ENCODE peak calls at places on chromosomes 6 and 20, in six cellular contexts. P is psoas muscle, G is breast epithelium, Z is GM23338, M is dorsolateral prefrontal cortex, K is HCT116. R is an unnamed sample.

GRCh38 chr6:33622456-33623431 is 1.6 kb downstream of the ITPR3 start:
- DNase-seq in P (peak; percentile 53), G (no peak), Z (no peak), M (no peak), K (no peak), R (no peak)

GRCh38 chr6:111973897-111974639 is 79.8 kb upstream of the CCN6 start:
- DNase-seq in P (no peak), G (no peak), Z (no peak), M (no peak), K (no peak), R (no peak)

GRCh38 chr6:95530176-95530799 is 47.0 kb upstream of the MANEA start:
- DNase-seq in P (no peak), G (no peak), Z (peak; percentile 27), M (no peak), K (no peak), R (no peak)

GRCh38 chr6:71452709-71453108 is 164.1 kb downstream of the OGFRL1 start:
- DNase-seq in P (no peak), G (no peak), Z (no peak), M (no peak), K (no peak), R (no peak)

GRCh38 chr6:150588862-150589499 is 10.7 kb upstream of the PLEKHG1 start:
- DNase-seq in P (no peak), G (no peak), Z (peak; percentile 4), M (no peak), K (no peak), R (no peak)

GRCh38 chr6:150692604-150693003 is 92.9 kb downstream of the PLEKHG1 start:
- DNase-seq in P (no peak), G (no peak), Z (no peak), M (no peak), K (no peak), R (no peak)

GRCh38 chr6:83311231-83311630 is 118.1 kb downstream of the RWDD2A start:
- DNase-seq in P (no peak), G (no peak), Z (no peak), M (no peak), K (no peak), R (no peak)

GRCh38 chr6:54135665-54136370 is 24.6 kb downstream of the MLIP start:
- DNase-seq in P (no peak), G (no peak), Z (no peak), M (no peak), K (no peak), R (no peak)

GRCh38 chr6:25094726-25095125 is 159.0 kb upstream of the RIPOR2 start:
- DNase-seq in P (no peak), G (no peak), Z (no peak), M (no peak), K (no peak), R (no peak)

GRCh38 chr6:80004199-80005072 is at the start of gene TTK:
- DNase-seq in P (peak; percentile 95), G (peak; percentile 90), Z (peak; percentile 97), M (peak; percentile 82), K (peak; percentile 89), R (peak; percentile 94)

GRCh38 chr6:80341330-80341729 is 234.9 kb downstream of the BCKDHB start:
- DNase-seq in P (no peak), G (no peak), Z (no peak), M (no peak), K (no peak), R (no peak)

GRCh38 chr6:18277181-18278006 is 13.1 kb upstream of the DEK start:
- DNase-seq in P (peak; percentile 55), G (no peak), Z (peak; percentile 66), M (no peak), K (no peak), R (no peak)

GRCh38 chr6:170073846-170074245 is 217.0 kb downstream of the DLL1 start:
- DNase-seq in P (no peak), G (no peak), Z (no peak), M (peak; percentile 26), K (no peak), R (no peak)

GRCh38 chr20:62570403-62570802 is 71.9 kb upstream of the SLCO4A1 start:
- DNase-seq in P (peak; percentile 67), G (no peak), Z (no peak), M (no peak), K (no peak), R (no peak)

GRCh38 chr6:5481024-5481423 is 219.7 kb downstream of the FARS2 start:
- DNase-seq in P (no peak), G (no peak), Z (no peak), M (no peak), K (no peak), R (no peak)

GRCh38 chr6:89794324-89794723 is 25.3 kb downstream of the MDN1 start:
- DNase-seq in P (no peak), G (no peak), Z (no peak), M (no peak), K (no peak), R (peak; percentile 38)

GRCh38 chr6:134774244-134774643 is 175.7 kb downstream of the ALDH8A1 start:
- DNase-seq in P (no peak), G (no peak), Z (no peak), M (no peak), K (no peak), R (no peak)

GRCh38 chr20:8421981-8422380 is 289.9 kb downstream of the PLCB1 start:
- DNase-seq in P (no peak), G (no peak), Z (no peak), M (no peak), K (no peak), R (no peak)

GRCh38 chr6:34575326-34575725 is 19.2 kb upstream of the SPDEF start:
- DNase-seq in P (no peak), G (no peak), Z (peak; percentile 62), M (no peak), K (no peak), R (no peak)

GRCh38 chr6:15628499-15629131 is 34.2 kb downstream of the DTNBP1 start:
- DNase-seq in P (no peak), G (no peak), Z (no peak), M (no peak), K (no peak), R (no peak)

GRCh38 chr6:149938571-149939462 is 3.0 kb upstream of the ULBP2 start:
- DNase-seq in P (no peak), G (no peak), Z (no peak), M (no peak), K (no peak), R (peak; percentile 83)

GRCh38 chr6:10210052-10210451 is 204.8 kb downstream of the TFAP2A start:
- DNase-seq in P (no peak), G (no peak), Z (no peak), M (no peak), K (no peak), R (no peak)

GRCh38 chr6:50821431-50822077 is 2.9 kb downstream of the TFAP2B start:
- DNase-seq in P (no peak), G (no peak), Z (no peak), M (no peak), K (no peak), R (no peak)

GRCh38 chr6:158867381-158868121 is 48.4 kb upstream of the EZR start:
- DNase-seq in P (no peak), G (no peak), Z (no peak), M (no peak), K (peak; percentile 85), R (peak; percentile 46)

GRCh38 chr6:31585531-31585930 is 546 bp upstream of the LST1 start:
- DNase-seq in P (no peak), G (no peak), Z (peak; percentile 81), M (no peak), K (peak; percentile 26), R (no peak)

GRCh38 chr6:107611060-107611824 is 121.3 kb downstream of the SOBP start:
- DNase-seq in P (no peak), G (no peak), Z (no peak), M (no peak), K (no peak), R (no peak)

GRCh38 chr6:155599571-155599970 is 143.9 kb upstream of the NOX3 start:
- DNase-seq in P (no peak), G (no peak), Z (no peak), M (no peak), K (no peak), R (no peak)

GRCh38 chr6:105603779-105604592 is 201.1 kb upstream of the PREP start:
- DNase-seq in P (no peak), G (no peak), Z (no peak), M (no peak), K (no peak), R (no peak)

GRCh38 chr20:35893942-35894341 is 60.4 kb downstream of the SCAND1 start:
- DNase-seq in P (no peak), G (no peak), Z (no peak), M (no peak), K (no peak), R (peak; percentile 69)

DNA sequence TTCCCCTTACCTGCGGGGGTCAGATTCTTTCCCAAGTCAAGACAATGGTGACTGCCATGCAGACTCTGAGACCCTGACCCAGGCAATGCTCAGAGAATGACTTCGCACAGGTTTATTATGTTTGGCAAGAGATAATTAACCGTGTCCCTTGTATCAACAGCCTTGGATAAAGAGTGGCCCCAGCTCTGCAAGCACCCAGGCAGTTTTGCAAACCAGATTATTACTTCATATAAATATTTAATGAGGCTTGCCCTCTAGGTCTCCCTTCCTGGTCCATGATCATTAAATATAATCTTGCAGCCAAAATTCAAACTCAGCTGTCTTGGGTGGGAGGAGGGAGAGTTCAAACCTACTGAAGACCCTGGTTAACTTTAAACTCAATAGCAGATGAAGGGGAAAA is 156.5 kb downstream of the ANKRD60 start:
- DNase-seq in P (no peak), G (no peak), Z (no peak), M (no peak), K (no peak), R (no peak)
- H3K27me3 ChIP-seq in P (peaks cover 7% of the 10 kb centered on the region), G (no peaks in the 10 kb centered on the region), Z (no peaks in the 10 kb centered on the region), M (no peaks in the 10 kb centered on the region), K (peaks cover 60% of the 10 kb centered on the region), R (peaks cover 1% of the 10 kb centered on the region)

DNA sequence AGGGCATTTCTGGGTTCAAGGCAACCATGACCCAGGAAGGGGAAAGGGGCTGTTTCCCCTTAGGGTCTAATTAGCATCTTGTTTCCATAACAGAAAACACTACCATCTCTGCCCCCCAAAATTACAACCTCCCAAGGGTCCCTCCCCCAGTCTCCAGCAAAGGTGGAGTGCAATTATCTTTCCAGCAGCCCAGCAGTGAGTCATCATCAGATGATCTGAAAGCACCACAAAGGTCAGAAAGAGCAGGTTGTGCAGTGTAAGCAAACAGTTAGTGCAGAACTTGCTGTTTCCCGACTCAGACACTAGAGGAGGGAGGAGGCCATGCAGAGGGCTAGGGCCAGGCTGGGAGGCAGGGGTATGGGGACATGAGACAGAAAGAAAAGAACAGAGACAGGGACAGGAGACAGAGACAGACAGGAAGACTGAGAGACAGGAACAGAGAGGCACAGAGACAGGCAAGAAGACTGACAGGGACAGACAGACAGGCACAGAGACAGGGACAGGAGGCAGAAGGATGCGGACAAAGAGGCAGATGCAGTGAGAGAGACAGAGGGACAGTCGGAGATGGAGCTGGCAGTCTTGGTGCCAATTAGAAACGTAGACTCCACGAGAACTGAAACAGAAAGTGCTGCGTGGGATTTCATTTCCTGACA is 62.5 kb downstream of the PYGB start:
- DNase-seq in P (no peak), G (no peak), Z (peak; percentile 38), M (peak; percentile 55), K (peak; percentile 73), R (no peak)
- TF ChIP-seq CTCF in P (peak; percentile 20), G (peak; percentile 37), Z (peak; percentile 24), M (peak; percentile 40), K (peak; percentile 64), R (peak; percentile 87)

GRCh38 chr6:7100072-7100750 is 7.5 kb upstream of the RREB1 start:
- DNase-seq in P (no peak), G (no peak), Z (no peak), M (no peak), K (no peak), R (peak; percentile 26)
- H3K27me3 ChIP-seq in P (no peaks in the 10 kb centered on the region), G (no peaks in the 10 kb centered on the region), Z (peaks cover 5% of the 10 kb centered on the region), M (no peaks in the 10 kb centered on the region), K (no peaks in the 10 kb centered on the region), R (no peaks in the 10 kb centered on the region)

GRCh38 chr6:139373154-139373927 is 1.1 kb downstream of the CITED2 start:
- DNase-seq in P (peak; percentile 89), G (peak; percentile 66), Z (peak; percentile 55), M (peak; percentile 61), K (no peak), R (peak; percentile 84)
- TF ChIP-seq CTCF in P (peak; percentile 34), G (no peak), Z (no peak), M (peak; percentile 52), K (no peak), R (peak; percentile 24)